ENCODE peak calls at places on chromosomes 4 and X, in four cellular contexts. O is spleen, I is cardiac muscle cell, D is heart left ventricle. L is an unnamed sample.
A peak's percentile ranks its signal among the peaks of the same experiment; 100 is the strongest.

GRCh38 chrX:57172544-57172943 is 35.3 kb upstream of the SPIN2A start:
- DNase-seq in I (no peak), O (no peak), D (no peak), L (no peak)

GRCh38 chrX:101219840-101220191 is 230 bp downstream of the DRP2 start:
- DNase-seq in D (no peak), O (no peak), I (peak; percentile 22), L (no peak)

GRCh38 chr4:60611762-60612496 is 588.2 kb upstream of the ADGRL3 start:
- DNase-seq in I (no peak), D (no peak), O (no peak), L (no peak)

GRCh38 chr4:157270108-157270507 is 49.6 kb downstream of the GRIA2 start:
- DNase-seq in I (no peak), D (no peak), O (no peak), L (no peak)

GRCh38 chr4:16607693-16608092 is 290.8 kb downstream of the LDB2 start:
- DNase-seq in I (no peak), O (no peak), D (no peak), L (no peak)

GRCh38 chr4:87848622-87849351 is 16.0 kb downstream of the MEPE start:
- DNase-seq in D (no peak), O (no peak), I (peak; percentile 64), L (no peak)

GRCh38 chrX:9466115-9466495 is 1.2 kb downstream of the TBL1X start:
- DNase-seq in I (peak; percentile 76), D (peak; percentile 64), O (peak; percentile 89), L (peak; percentile 86)

GRCh38 chrX:149962859-149963757 is 24.8 kb upstream of the EOLA2 start:
- DNase-seq in D (no peak), O (no peak), I (peak; percentile 61), L (no peak)

GRCh38 chr4:185351691-185352090 is 44.0 kb downstream of the LRP2BP start:
- DNase-seq in D (no peak), I (no peak), O (no peak), L (no peak)

GRCh38 chr4:1204286-1204827 is 32.0 kb upstream of the SPON2 start:
- DNase-seq in O (peak; percentile 71), I (no peak), D (no peak), L (peak; percentile 51)

GRCh38 chr4:17817027-17817426 is 6.2 kb downstream of the NCAPG start:
- DNase-seq in D (no peak), I (peak; percentile 56), O (no peak), L (no peak)

GRCh38 chrX:63979480-63979879 is 194.5 kb upstream of the ARHGEF9 start:
- DNase-seq in O (no peak), D (no peak), I (no peak), L (no peak)

GRCh38 chr4:127610488-127610887 is 22.3 kb upstream of the INTU start:
- DNase-seq in O (no peak), I (no peak), D (no peak), L (no peak)

GRCh38 chrX:110671068-110671803 is 124.4 kb downstream of the CHRDL1 start:
- DNase-seq in O (no peak), I (no peak), D (no peak), L (no peak)

GRCh38 chr4:156970501-156971167 is 965 bp downstream of the PDGFC start:
- DNase-seq in O (peak; percentile 84), D (peak; percentile 80), I (peak; percentile 82), L (peak; percentile 90)

GRCh38 chrX:153970398-153971123 is 1.1 kb downstream of the HCFC1 start:
- DNase-seq in I (peak; percentile 47), O (peak; percentile 90), D (no peak), L (peak; percentile 86)

GRCh38 chr4:176065365-176066249 is at the start of gene WDR17:
- DNase-seq in D (peak; percentile 89), O (peak; percentile 95), I (peak; percentile 98), L (peak; percentile 95)

GRCh38 chrX:50747471-50747900 is 66.5 kb downstream of the SHROOM4 start:
- DNase-seq in D (peak; percentile 33), O (no peak), I (peak; percentile 21), L (no peak)

GRCh38 chrX:149495573-149496071 is 9.5 kb downstream of the IDS start:
- DNase-seq in I (no peak), D (no peak), O (no peak), L (no peak)

GRCh38 chr4:158858410-158859189 is 89.8 kb downstream of the FNIP2 start:
- DNase-seq in O (no peak), D (no peak), I (no peak), L (no peak)

GRCh38 chr4:116027311-116027710 is 913.9 kb upstream of the NDST4 start:
- DNase-seq in O (no peak), I (no peak), D (no peak), L (no peak)

GRCh38 chrX:107537815-107538214 is 88.4 kb downstream of the FRMPD3 start:
- DNase-seq in O (no peak), D (no peak), I (peak; percentile 67), L (no peak)

GRCh38 chrX:37347420-37347819 is 1.7 kb upstream of the PRRG1 start:
- DNase-seq in O (no peak), I (no peak), D (no peak), L (no peak)

GRCh38 chr4:10831727-10832408 is 147.3 kb upstream of the CLNK start:
- DNase-seq in O (no peak), D (no peak), I (no peak), L (no peak)

DNA sequence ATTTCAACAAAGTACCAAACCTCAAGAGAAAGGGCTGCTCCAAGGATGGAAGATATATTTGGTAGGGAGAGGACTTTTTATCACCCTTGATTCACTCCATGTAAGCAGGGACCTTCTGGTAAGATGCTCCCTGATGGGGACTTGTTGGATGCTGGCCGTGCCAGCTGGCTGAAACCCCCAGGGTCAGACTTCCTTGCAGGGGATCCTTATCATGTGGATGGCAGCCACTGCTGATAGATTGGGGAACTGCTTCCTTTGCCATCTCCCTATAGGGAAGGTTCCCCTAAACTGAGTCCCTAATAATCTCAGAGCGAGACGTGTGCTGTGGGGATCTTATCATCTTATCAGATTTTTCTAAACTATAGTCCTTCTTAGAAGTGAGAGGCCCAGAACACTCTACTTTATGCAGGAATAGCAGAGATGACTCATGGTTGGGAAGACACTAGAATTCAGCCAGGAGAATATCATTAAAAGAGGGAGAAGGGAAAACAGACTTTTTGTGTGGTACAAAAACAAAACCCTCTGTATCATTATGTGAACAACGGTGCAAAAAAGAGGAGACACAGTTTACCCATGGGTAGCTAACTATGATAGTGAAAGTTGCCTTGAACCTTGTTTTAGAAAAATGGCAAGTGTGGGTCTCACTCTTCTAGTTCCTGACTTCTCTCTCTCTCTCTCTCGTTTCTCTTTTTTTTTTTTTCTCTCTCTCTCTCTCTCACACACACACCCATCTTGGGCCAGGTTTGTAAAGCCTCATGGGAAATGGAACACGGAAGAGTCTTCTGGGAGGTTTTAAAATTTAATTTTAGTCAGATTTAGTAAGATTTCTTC is 16.1 kb downstream of the RHOH start:
- DNase-seq in O (no peak), D (no peak), I (no peak), L (no peak)
- H3K4me1 ChIP-seq in O (peaks cover 93% of the 10 kb centered on the region), D (no peaks in the 10 kb centered on the region), I (no peaks in the 10 kb centered on the region), L (no peaks in the 10 kb centered on the region)

DNA sequence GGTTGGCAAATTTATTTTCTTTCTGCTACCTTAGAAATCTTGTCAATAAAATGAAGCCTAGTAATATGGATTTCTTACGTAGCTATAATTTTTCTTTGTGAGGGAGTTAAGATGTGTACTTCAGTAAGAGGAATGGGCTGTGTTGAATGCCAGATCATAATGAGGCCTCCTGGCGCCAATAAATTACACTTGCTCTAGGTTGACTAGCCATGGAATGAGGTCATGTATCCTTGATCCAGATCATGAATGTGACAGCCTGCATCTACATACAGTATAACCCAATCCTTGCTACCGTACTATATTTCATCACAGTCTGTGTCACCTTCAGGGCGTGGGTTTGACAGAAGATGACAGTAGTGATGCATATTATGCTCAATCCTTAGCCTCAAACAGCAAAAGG is 36.2 kb downstream of the NHS start:
- DNase-seq in I (no peak), O (no peak), D (no peak), L (no peak)
- H3K4me1 ChIP-seq in I (peaks cover 16% of the 10 kb centered on the region), O (no peaks in the 10 kb centered on the region), D (no peaks in the 10 kb centered on the region), L (peaks cover 11% of the 10 kb centered on the region)

DNA sequence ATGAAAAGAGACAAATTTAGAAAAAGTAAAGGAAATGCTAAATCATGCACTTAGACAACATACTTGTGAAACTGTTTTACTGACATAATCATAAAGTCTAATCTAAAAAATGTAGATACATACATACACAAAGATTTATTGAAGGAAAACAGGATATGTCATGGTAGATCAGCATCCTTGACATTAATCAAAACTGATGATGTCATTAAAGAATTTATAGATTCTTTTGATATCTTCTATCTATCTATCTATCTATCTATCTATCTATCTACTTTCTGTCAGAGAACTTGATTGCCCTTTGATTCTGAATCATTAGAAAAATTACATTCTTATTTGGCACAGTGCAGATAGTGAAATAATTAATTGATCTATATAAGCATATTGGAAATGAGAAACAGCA is 311.3 kb downstream of the CCSER1 start:
- DNase-seq in I (no peak), D (no peak), O (no peak), L (no peak)
- H3K4me1 ChIP-seq in I (no peaks in the 10 kb centered on the region), D (no peaks in the 10 kb centered on the region), O (no peaks in the 10 kb centered on the region), L (no peaks in the 10 kb centered on the region)

GRCh38 chr4:174255790-174256189 is 27.7 kb downstream of the FBXO8 start:
- DNase-seq in I (no peak), D (no peak), O (no peak), L (no peak)
- H3K4me1 ChIP-seq in I (no peaks in the 10 kb centered on the region), D (no peaks in the 10 kb centered on the region), O (peaks cover 5% of the 10 kb centered on the region), L (no peaks in the 10 kb centered on the region)

GRCh38 chr4:142267101-142267500 is 579.0 kb downstream of the INPP4B start:
- DNase-seq in D (no peak), I (no peak), O (no peak), L (no peak)

GRCh38 chr4:142265536-142265935 is 580.6 kb downstream of the INPP4B start:
- DNase-seq in D (no peak), O (no peak), I (no peak), L (no peak)

GRCh38 chr4:142265946-142266345 is 580.2 kb downstream of the INPP4B start:
- DNase-seq in O (no peak), D (no peak), I (no peak), L (no peak)

GRCh38 chr4:142264961-142265360 is 581.1 kb downstream of the INPP4B start:
- DNase-seq in O (no peak), D (no peak), I (peak; percentile 19), L (no peak)

GRCh38 chr4:142262956-142263355 is 583.1 kb downstream of the INPP4B start:
- DNase-seq in D (no peak), O (no peak), I (no peak), L (no peak)
- H3K4me1 ChIP-seq in D (peaks cover 5% of the 10 kb centered on the region), O (no peaks in the 10 kb centered on the region), I (no peaks in the 10 kb centered on the region), L (no peaks in the 10 kb centered on the region)